ENCODE peak calls at places on chromosomes 11 and 22, in eight cellular contexts. I is activated CD8-positive, alpha-beta T cell treated with anti-CD3 and anti-CD28 coated beads for 36 hours; S is lower leg skin; G is endothelial cell; E is kidney; T is GM13976; U is cardiac muscle cell; C is cardiac fibroblast. O is an unnamed sample.

GRCh38 chr22:44026630-44027511 is 2.8 kb downstream of the PARVB start:
- DNase-seq in I (peak; percentile 93), S (peak; percentile 97), G (peak; percentile 54), E (peak; percentile 87), T (peak; percentile 91), U (peak; percentile 62), C (peak; percentile 88), O (no peak)

GRCh38 chr22:49827853-49828598 is at the start of gene BRD1:
- DNase-seq in I (peak; percentile 50), S (no peak), G (peak; percentile 62), E (peak; percentile 85), T (peak; percentile 86), U (peak; percentile 77), C (peak; percentile 53), O (no peak)

GRCh38 chr22:49592780-49593501 is 234.7 kb downstream of the BRD1 start:
- DNase-seq in I (no peak), S (no peak), G (no peak), E (peak; percentile 40), T (no peak), U (no peak), C (no peak), O (no peak)

GRCh38 chr11:120651836-120652235 is 140.3 kb downstream of the GRIK4 start:
- DNase-seq in I (no peak), S (no peak), G (no peak), E (no peak), T (no peak), U (no peak), C (no peak), O (no peak)

GRCh38 chr11:128725630-128726461 is 32.0 kb downstream of the FLI1 start:
- DNase-seq in I (peak; percentile 74), S (no peak), G (no peak), E (no peak), T (no peak), U (peak; percentile 64), C (peak; percentile 40), O (no peak)

GRCh38 chr11:64245797-64246623 is 733 bp downstream of the PPP1R14B start:
- DNase-seq in I (peak; percentile 90), S (peak; percentile 98), G (no peak), E (peak; percentile 94), T (peak; percentile 56), U (peak; percentile 79), C (peak; percentile 93), O (peak; percentile 49)

GRCh38 chr11:29781268-29781667 is 235.6 kb downstream of the KCNA4 start:
- DNase-seq in I (no peak), S (no peak), G (no peak), E (no peak), T (no peak), U (peak; percentile 34), C (no peak), O (no peak)

GRCh38 chr11:73965764-73966121 is 14.9 kb downstream of the DNAJB13 start:
- DNase-seq in I (no peak), S (no peak), G (no peak), E (no peak), T (no peak), U (no peak), C (no peak), O (no peak)

GRCh38 chr11:11894486-11894885 is 52.7 kb downstream of the USP47 start:
- DNase-seq in I (no peak), S (no peak), G (no peak), E (no peak), T (no peak), U (no peak), C (peak; percentile 13), O (no peak)

GRCh38 chr11:65650547-65651338 is 12.0 kb downstream of the RELA start:
- DNase-seq in I (no peak), S (no peak), G (no peak), E (peak; percentile 82), T (no peak), U (no peak), C (no peak), O (no peak)

GRCh38 chr11:46361283-46362145 is 14.3 kb downstream of the DGKZ start:
- DNase-seq in I (peak; percentile 85), S (peak; percentile 92), G (no peak), E (peak; percentile 90), T (peak; percentile 96), U (peak; percentile 63), C (peak; percentile 55), O (no peak)

GRCh38 chr11:86931059-86931964 is 23.9 kb downstream of the FZD4 start:
- DNase-seq in I (no peak), S (no peak), G (no peak), E (no peak), T (no peak), U (no peak), C (no peak), O (no peak)

GRCh38 chr11:24755260-24755839 is 258.5 kb downstream of the LUZP2 start:
- DNase-seq in I (no peak), S (no peak), G (no peak), E (no peak), T (no peak), U (no peak), C (no peak), O (no peak)

GRCh38 chr11:120343429-120343828 is 7.2 kb downstream of the ARHGEF12 start:
- DNase-seq in I (peak; percentile 12), S (no peak), G (no peak), E (no peak), T (peak; percentile 73), U (no peak), C (no peak), O (no peak)

GRCh38 chr11:66239998-66240780 is 28.2 kb upstream of the RAB1B start:
- DNase-seq in I (no peak), S (no peak), G (no peak), E (no peak), T (no peak), U (no peak), C (no peak), O (no peak)

GRCh38 chr11:83306385-83307080 is 20.4 kb upstream of the CCDC90B start:
- DNase-seq in I (no peak), S (no peak), G (no peak), E (no peak), T (no peak), U (no peak), C (no peak), O (no peak)

DNA sequence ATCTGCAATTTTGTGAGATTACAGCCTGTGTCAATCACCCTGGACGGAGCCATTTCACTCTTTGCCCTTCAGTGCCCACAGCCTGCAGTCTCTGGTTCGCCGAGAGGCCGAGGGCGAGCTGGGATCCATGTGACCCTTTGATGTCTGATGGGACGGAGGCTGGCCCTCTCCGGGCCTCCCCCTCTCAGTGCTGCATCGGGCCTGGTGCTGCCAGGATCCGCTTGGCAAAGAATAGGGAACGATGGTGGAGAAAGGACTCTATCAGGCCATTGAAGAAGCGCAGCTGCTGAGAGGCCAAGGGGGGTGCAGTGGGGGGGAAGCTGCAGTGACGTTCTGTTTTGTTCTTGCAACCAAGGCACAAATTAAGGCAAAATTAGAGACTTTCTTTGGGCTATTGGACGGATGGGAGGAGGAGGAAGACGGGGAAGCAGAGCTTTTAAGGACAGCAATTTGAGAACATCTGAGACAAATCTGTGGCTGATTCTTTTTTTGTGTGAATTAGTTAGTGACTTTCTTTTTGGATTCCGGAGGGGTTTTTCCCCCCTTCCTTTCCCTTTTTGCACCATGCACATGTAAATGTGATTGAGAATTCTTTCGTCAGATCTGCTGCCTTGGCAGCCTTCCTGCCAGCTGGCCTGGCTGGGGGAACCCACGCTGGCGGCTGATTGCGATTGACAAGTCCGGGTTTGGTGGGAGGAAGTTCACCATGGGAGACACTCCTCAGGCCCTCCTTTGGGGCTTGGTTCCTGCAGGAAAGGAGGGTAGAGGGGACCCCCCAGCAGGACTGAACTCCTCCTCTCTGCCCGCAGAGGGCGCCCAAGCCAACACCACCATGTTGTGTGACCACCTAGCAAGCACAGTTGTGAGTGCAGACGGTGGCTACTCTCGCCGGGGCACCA is 214.5 kb downstream of the NTM start:
- DNase-seq in I (peak; percentile 4), S (peak; percentile 72), G (peak; percentile 61), E (no peak), T (peak; percentile 44), U (peak; percentile 13), C (no peak), O (no peak)
- TF ChIP-seq CTCF in I (no peak), S (no peak), G (peak; percentile 63), E (no peak), T (peak; percentile 27), U (peak; percentile 26), C (no peak), O (no peak)

GRCh38 chr11:77473001-77473800 is 693 bp downstream of the PAK1 start:
- DNase-seq in I (peak; percentile 51), S (peak; percentile 89), G (peak; percentile 62), E (peak; percentile 82), T (peak; percentile 73), U (peak; percentile 32), C (no peak), O (peak; percentile 69)

GRCh38 chr11:77475206-77475605 is 1.3 kb upstream of the PAK1 start:
- DNase-seq in I (no peak), S (no peak), G (no peak), E (no peak), T (no peak), U (no peak), C (no peak), O (no peak)

GRCh38 chr11:77471520-77472234 is 2.2 kb downstream of the PAK1 start:
- DNase-seq in I (peak; percentile 65), S (no peak), G (peak; percentile 51), E (no peak), T (no peak), U (peak; percentile 16), C (no peak), O (no peak)

GRCh38 chr11:77474509-77475070 is 696 bp upstream of the PAK1 start:
- DNase-seq in I (no peak), S (no peak), G (no peak), E (no peak), T (no peak), U (no peak), C (no peak), O (no peak)

GRCh38 chr11:77473801-77474508 is at the start of gene PAK1:
- DNase-seq in I (peak; percentile 91), S (peak; percentile 97), G (peak; percentile 83), E (peak; percentile 94), T (peak; percentile 92), U (peak; percentile 91), C (peak; percentile 78), O (peak; percentile 87)
- TF ChIP-seq CTCF in I (no peak), S (no peak), G (no peak), E (peak; percentile 13), T (peak; percentile 34), U (no peak), C (peak; percentile 8), O (no peak)

DNA sequence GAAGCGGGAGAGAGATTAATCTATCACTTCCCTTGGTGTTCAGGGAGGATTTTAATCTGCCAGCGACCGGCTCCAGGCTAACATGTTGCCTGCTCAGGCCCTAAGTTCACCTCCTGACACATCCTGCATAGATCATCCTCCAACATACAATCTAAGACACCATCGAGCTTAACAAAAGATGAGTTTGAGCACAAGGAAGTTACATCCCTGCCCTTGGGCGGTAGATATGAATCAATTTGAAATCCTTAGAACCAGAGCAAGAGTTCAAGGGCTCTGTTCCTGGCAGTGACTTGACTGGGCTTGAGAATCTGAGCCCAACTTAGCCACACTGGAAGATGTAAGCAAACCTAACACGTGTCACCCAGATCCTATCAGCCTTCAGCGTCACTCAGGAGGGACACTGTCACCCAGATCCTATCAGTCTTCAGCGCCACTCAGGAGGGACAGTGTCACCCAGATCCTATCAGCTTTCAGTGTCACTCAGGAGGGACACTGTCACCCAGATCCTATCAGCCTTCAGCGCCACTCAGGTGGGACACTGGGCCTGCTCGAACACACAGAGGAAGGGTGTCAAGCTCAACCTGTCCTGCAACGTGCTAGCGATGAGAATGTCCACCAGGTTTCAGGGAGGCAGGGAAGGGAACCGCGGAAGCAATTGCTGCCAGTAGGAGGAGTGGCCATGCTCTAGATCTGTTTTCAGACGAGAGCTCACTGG is 32.7 kb upstream of the CTSD start:
- DNase-seq in I (no peak), S (peak; percentile 79), G (no peak), E (no peak), T (no peak), U (no peak), C (no peak), O (no peak)
- TF ChIP-seq CTCF in I (no peak), S (no peak), G (no peak), E (no peak), T (no peak), U (no peak), C (no peak), O (no peak)

GRCh38 chr11:57340228-57340627 is 2.1 kb downstream of the P2RX3 start:
- DNase-seq in I (peak; percentile 50), S (no peak), G (peak; percentile 50), E (no peak), T (no peak), U (peak; percentile 46), C (peak; percentile 31), O (no peak)
- TF ChIP-seq CTCF in I (no peak), S (no peak), G (no peak), E (no peak), T (no peak), U (peak; percentile 37), C (peak; percentile 3), O (no peak)